ENCODE peak calls at places on chromosome 17, in ten cellular contexts. Y is mucosa of descending colon; H is cardiac fibroblast; U is heart right ventricle; D is AG04449; B is tibial nerve; S is lung; M is uterus; R is GM12865; N is CD8-positive, alpha-beta T cell. V is an unnamed sample.

GRCh38 chr17:78908426-78908825 is 5.4 kb upstream of the CEP295NL start:
- DNase-seq in Y (no peak), H (no peak), U (no peak), D (no peak), B (no peak), S (no peak), M (no peak), R (no peak), N (no peak), V (no peak)

GRCh38 chr17:28717578-28718316 is at the start of gene RAB34:
- DNase-seq in Y (peak), H (peak), U (peak), D (no peak), B (peak), S (peak), M (peak), R (no peak), N (no peak), V (peak)

GRCh38 chr17:2484876-2485275 is 26.8 kb downstream of the METTL16 start:
- DNase-seq in Y (no peak), H (no peak), U (no peak), D (no peak), B (no peak), S (no peak), M (no peak), R (no peak), N (no peak), V (no peak)

GRCh38 chr17:70535986-70536385 is 366.7 kb downstream of the KCNJ2 start:
- DNase-seq in Y (no peak), H (peak), U (no peak), D (no peak), B (no peak), S (no peak), M (no peak), R (no peak), N (no peak), V (peak)

GRCh38 chr17:79213305-79213704 is 138.7 kb downstream of the ENGASE start:
- DNase-seq in Y (no peak), H (no peak), U (no peak), D (no peak), B (no peak), S (no peak), M (no peak), R (no peak), N (no peak), V (no peak)

GRCh38 chr17:50052822-50053653 is 2.9 kb upstream of the ITGA3 start:
- DNase-seq in Y (no peak), H (peak), U (peak), D (no peak), B (no peak), S (no peak), M (peak), R (no peak), N (no peak), V (no peak)

GRCh38 chr17:59330314-59330942 is 1.0 kb upstream of the YPEL2 start:
- DNase-seq in Y (peak), H (no peak), U (peak), D (no peak), B (no peak), S (peak), M (peak), R (no peak), N (no peak), V (no peak)

GRCh38 chr17:48002920-48003685 is 32.2 kb downstream of the CDK5RAP3 start:
- DNase-seq in Y (no peak), H (no peak), U (no peak), D (no peak), B (no peak), S (no peak), M (no peak), R (no peak), N (no peak), V (no peak)

GRCh38 chr17:1617620-1618174 is 10.9 kb downstream of the SLC43A2 start:
- DNase-seq in Y (peak), H (peak), U (no peak), D (peak), B (no peak), S (no peak), M (peak), R (no peak), N (no peak), V (peak)

GRCh38 chr17:8900626-8901585 is 33.4 kb upstream of the PIK3R6 start:
- DNase-seq in Y (no peak), H (no peak), U (no peak), D (no peak), B (no peak), S (no peak), M (no peak), R (peak), N (no peak), V (no peak)

GRCh38 chr17:27471321-27472269 is 15.3 kb downstream of the KSR1 start:
- DNase-seq in Y (no peak), H (no peak), U (no peak), D (no peak), B (no peak), S (no peak), M (no peak), R (peak), N (peak), V (peak)

DNA sequence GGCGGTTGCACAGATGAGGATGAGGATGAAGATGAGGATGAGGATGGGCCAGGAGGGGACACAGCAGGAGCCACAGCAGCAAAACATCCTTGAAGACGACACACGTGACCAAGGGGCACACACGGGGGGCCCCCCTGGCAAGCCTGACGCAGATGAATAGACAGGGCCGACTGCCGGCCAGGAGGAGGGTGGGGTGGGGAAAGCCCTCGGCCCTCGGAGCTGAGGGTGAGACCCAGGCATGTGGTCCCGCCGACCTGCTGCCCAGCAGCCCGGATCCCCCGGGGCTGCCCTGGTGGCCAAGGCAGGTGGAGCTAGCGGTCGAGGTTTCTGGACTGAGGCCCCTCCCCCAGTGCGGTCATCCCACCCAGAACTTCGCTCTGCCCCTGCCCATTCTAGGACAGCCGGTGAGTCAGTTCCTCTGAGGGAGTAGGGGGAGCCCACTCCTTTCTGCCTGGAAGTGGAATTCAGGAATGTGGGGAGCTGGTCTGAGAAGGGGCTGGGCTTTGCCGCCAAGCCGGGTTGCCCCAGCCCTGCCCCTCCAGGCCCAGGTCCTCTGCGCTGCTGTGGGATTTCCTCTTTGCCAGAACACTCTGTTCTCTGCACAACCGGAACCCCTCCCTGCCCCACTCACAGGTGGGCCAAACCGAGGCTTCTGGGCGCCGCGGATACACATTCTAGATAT is 9.9 kb downstream of the CYGB start:
- DNase-seq in Y (peak), H (peak), U (peak), D (no peak), B (peak), S (peak), M (peak), R (peak), N (peak), V (peak)
- H3K4me3 ChIP-seq in Y (no peak), H (no peak), U (peak), D (no peak), B (no peak), S (no peak), M (peak), R (peak), N (peak), V (no peak)

GRCh38 chr17:81867952-81868673 is 3.0 kb downstream of the ARHGDIA start:
- DNase-seq in Y (peak), H (no peak), U (no peak), D (no peak), B (no peak), S (no peak), M (no peak), R (no peak), N (no peak), V (no peak)
- H3K4me3 ChIP-seq in Y (no peak), H (no peak), U (no peak), D (peak), B (no peak), S (no peak), M (no peak), R (no peak), N (no peak), V (no peak)

GRCh38 chr17:44109312-44109630 is 14.2 kb downstream of the HDAC5 start:
- DNase-seq in Y (no peak), H (no peak), U (no peak), D (no peak), B (no peak), S (no peak), M (no peak), R (no peak), N (no peak), V (no peak)

GRCh38 chr17:44110011-44110686 is 13.3 kb downstream of the HDAC5 start:
- DNase-seq in Y (no peak), H (no peak), U (no peak), D (no peak), B (no peak), S (no peak), M (no peak), R (no peak), N (no peak), V (no peak)

GRCh38 chr17:44111777-44112176 is 11.7 kb downstream of the HDAC5 start:
- DNase-seq in Y (no peak), H (no peak), U (no peak), D (no peak), B (no peak), S (no peak), M (no peak), R (no peak), N (no peak), V (no peak)

GRCh38 chr17:44112284-44113280 is 10.9 kb downstream of the HDAC5 start:
- DNase-seq in Y (no peak), H (no peak), U (peak), D (no peak), B (no peak), S (no peak), M (no peak), R (no peak), N (no peak), V (no peak)

DNA sequence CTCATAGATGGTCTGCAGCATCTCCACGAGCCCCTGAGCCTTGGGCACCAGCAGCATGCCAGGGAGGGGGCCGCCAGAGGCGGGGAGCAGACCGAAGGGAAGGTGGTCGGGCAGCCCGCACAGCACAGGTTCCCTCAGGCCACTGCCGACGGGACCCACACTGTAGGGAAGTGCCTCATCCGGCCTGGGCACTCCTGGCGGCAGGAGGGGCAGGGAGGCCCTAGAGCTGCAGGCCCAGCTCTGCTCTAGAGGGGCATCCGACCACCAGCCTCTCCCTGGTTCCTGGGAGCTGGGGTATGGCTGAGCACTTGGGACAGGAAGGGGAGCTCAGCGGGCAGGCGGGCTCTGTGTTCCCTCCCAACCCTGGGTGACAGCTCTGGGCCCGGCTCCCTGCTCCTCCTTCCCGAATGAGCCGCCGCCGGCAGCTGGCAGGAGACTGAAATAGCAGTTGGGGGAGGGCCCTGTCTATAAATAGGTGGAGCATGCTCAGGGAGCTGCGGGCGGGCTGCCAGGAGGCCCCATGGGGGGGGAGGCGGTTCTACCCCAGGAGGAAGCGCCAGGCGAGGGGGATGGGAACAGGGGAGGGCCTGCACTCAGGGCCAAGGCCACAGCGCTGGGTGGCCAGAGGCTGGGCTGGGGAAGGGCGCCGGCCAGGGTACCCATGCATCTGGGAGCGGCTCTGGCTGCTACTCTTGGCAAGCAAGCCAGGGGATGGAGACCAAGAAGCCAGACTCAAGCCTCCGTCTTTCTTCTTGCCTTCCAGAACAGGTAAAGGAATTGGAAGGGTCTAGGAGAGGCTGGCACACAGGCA is 12.4 kb downstream of the HDAC5 start:
- DNase-seq in Y (peak), H (peak), U (peak), D (peak), B (peak), S (peak), M (peak), R (peak), N (peak), V (peak)
- H3K4me3 ChIP-seq in Y (no peak), H (peak), U (peak), D (peak), B (peak), S (peak), M (peak), R (peak), N (peak), V (peak)

DNA sequence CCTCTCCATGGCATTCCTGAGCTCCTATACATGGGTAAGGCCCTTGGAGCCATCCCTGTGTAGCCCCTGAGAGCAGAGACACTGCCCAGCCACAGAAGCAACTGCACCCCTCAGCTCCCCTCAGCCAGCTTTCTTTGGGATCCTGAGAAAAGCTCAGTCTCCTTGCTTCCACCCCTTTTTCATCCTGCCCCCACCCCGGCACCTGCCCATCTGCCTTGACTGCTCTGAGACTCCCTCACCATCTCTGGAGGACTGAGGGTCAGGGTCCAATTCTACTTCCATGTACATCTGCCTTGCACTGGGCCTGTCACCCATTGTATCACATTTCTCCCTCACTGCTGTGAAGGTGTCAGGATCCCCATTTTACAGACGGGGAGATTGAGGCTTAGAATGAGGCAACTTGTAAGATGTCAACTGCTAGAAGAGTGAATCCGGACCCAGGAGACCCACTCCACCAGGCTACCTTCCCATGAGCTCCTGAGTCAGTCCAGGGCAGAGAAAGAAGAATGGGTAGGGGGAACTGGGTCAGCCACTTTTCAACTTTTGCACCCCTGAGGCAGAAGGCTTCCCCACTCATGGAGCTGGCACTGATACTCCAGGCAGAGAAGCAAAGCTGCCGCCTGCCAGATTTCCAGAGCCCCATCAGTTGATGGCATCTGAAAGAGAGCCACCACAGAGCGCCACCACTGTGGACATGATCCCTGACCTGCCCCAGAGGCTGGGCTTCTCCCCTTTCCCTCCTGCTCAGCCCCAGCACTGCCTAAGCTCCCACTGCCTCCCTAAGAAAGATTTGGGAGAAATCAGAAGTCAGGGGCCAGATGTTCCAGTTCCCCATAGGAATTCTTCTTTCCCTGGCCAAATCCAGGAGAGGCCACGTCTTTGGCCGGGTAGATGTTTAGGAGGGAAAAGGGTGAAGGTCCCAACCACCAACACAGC is 135.4 kb downstream of the TMEM132E start:
- DNase-seq in Y (no peak), H (no peak), U (no peak), D (no peak), B (no peak), S (no peak), M (no peak), R (no peak), N (no peak), V (no peak)
- H3K4me3 ChIP-seq in Y (no peak), H (no peak), U (no peak), D (no peak), B (no peak), S (no peak), M (no peak), R (no peak), N (no peak), V (no peak)

GRCh38 chr17:43401293-43401692 is 2.5 kb downstream of the ARL4D start:
- DNase-seq in Y (no peak), H (peak), U (no peak), D (no peak), B (no peak), S (no peak), M (no peak), R (no peak), N (no peak), V (peak)
- H3K4me3 ChIP-seq in Y (no peak), H (peak), U (peak), D (peak), B (peak), S (no peak), M (peak), R (no peak), N (no peak), V (peak)

DNA sequence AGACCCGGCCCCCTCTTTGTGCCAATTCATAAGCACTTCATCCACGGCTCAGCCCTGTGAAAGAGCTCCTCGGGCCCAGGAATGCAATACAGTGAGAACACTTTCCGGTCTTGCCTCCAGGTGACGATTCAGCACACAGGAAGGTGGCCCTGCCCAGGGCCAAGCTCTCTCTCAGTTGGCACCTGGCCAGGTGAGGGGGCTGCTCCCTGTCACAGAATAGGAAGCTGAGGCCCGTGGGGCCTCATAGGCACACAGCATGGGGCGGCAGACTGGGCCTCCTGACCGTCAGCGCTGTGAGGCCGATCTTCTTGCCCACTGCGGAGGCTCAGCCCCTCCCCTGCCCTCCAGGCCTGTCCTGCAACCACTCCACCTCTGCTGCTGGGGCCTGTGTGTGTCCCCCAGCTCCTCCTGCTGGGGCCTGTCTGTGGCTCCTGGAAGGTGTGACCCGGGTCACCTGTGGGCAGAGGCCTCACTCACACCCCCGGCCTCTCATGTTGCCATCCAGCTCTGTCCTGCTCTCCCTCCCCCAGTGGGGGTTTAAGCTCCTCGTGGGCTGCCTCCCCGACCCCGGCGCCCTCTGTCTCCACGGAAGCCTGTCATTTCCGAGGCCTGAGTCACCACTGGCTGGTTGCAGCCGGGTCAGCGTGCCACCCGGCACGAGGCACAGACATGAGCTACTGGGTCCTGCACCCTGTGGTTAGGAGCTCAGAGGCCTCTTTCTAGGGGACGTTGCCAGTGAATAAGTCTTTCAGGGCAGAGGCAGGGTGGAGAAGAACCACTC is 114.4 kb downstream of the SEC14L1 start:
- DNase-seq in Y (no peak), H (peak), U (no peak), D (peak), B (no peak), S (peak), M (no peak), R (no peak), N (no peak), V (peak)
- H3K4me3 ChIP-seq in Y (no peak), H (no peak), U (no peak), D (no peak), B (no peak), S (no peak), M (no peak), R (no peak), N (no peak), V (no peak)

DNA sequence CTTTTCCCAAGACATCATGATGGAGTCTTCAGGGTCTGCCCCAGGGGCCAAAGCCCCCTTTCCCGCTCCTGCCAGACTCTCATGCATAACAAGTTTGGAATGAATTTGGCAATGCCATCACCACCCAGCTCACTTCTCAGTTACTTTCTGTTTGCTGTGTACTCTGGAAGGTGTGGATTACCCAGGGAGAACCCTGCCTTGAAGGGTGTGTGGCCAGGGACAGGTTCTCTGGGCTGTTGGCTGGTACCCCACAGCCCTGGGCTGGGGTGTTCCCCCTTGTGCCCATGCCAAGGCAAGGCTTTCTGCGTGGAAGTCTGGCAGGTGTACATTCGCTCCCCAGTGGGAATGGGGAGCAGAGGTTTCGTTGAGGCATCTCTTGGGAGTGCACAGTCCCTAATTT is 187.7 kb downstream of the CCDC182 start:
- DNase-seq in Y (no peak), H (no peak), U (no peak), D (no peak), B (no peak), S (no peak), M (no peak), R (no peak), N (no peak), V (no peak)
- H3K4me3 ChIP-seq in Y (no peak), H (no peak), U (no peak), D (no peak), B (no peak), S (no peak), M (no peak), R (no peak), N (no peak), V (no peak)

GRCh38 chr17:77527394-77527793 is 386.6 kb downstream of the SEC14L1 start:
- DNase-seq in Y (no peak), H (no peak), U (no peak), D (no peak), B (no peak), S (no peak), M (no peak), R (no peak), N (no peak), V (no peak)

GRCh38 chr17:77529328-77529650 is 388.5 kb downstream of the SEC14L1 start:
- DNase-seq in Y (no peak), H (no peak), U (no peak), D (no peak), B (no peak), S (no peak), M (no peak), R (no peak), N (no peak), V (no peak)

GRCh38 chr17:77527836-77528505 is 387.2 kb downstream of the SEC14L1 start:
- DNase-seq in Y (no peak), H (no peak), U (no peak), D (no peak), B (no peak), S (no peak), M (no peak), R (no peak), N (no peak), V (no peak)

GRCh38 chr17:77530591-77530990 is 389.8 kb downstream of the SEC14L1 start:
- DNase-seq in Y (no peak), H (no peak), U (no peak), D (no peak), B (no peak), S (no peak), M (no peak), R (no peak), N (no peak), V (no peak)

GRCh38 chr17:77528516-77529327 is 388.0 kb downstream of the SEC14L1 start:
- DNase-seq in Y (no peak), H (no peak), U (peak), D (no peak), B (no peak), S (no peak), M (no peak), R (no peak), N (peak), V (no peak)
- H3K4me3 ChIP-seq in Y (no peak), H (no peak), U (peak), D (peak), B (peak), S (no peak), M (no peak), R (no peak), N (peak), V (peak)